ENCODE peak calls at places on chromosomes 1 and 21, in four cellular contexts. D is astrocyte, X is uterus, E is GM13977. G is an unnamed sample.

GRCh38 chr21:27674037-27674436 is 707.1 kb upstream of the ADAMTS5 start:
- DNase-seq in D (peak; percentile 76), X (no peak), E (no peak), G (no peak)

GRCh38 chr1:80244366-80244765 is 1237.8 kb upstream of the ADGRL4 start:
- DNase-seq in D (no peak), X (no peak), E (no peak), G (no peak)

GRCh38 chr1:147892731-147893214 is 9.8 kb upstream of the GJA8 start:
- DNase-seq in D (peak; percentile 23), X (no peak), E (peak; percentile 50), G (peak; percentile 50)

GRCh38 chr1:54559111-54559548 is 11.1 kb downstream of the ACOT11 start:
- DNase-seq in D (no peak), X (no peak), E (no peak), G (no peak)

GRCh38 chr1:238789916-238790667 is 596.3 kb upstream of the CHRM3 start:
- DNase-seq in D (no peak), X (no peak), E (no peak), G (no peak)

GRCh38 chr1:219188331-219188803 is 14.7 kb downstream of the LYPLAL1 start:
- DNase-seq in D (peak; percentile 42), X (no peak), E (no peak), G (peak; percentile 41)

GRCh38 chr1:182588460-182589396 is at the start of gene RNASEL:
- DNase-seq in D (peak; percentile 70), X (peak; percentile 81), E (peak; percentile 57), G (peak; percentile 73)

GRCh38 chr1:226736001-226736907 is 2.8 kb downstream of the ITPKB start:
- DNase-seq in D (no peak), X (peak; percentile 70), E (no peak), G (no peak)

GRCh38 chr1:89822999-89823628 is 2.3 kb downstream of the LRRC8D start:
- DNase-seq in D (no peak), X (no peak), E (no peak), G (no peak)

GRCh38 chr1:18373882-18374493 is 106.7 kb upstream of the KLHDC7A start:
- DNase-seq in D (no peak), X (no peak), E (peak; percentile 50), G (peak; percentile 42)

GRCh38 chr1:207058878-207059867 is 6.1 kb downstream of the PFKFB2 start:
- DNase-seq in D (no peak), X (no peak), E (no peak), G (no peak)

GRCh38 chr1:243790404-243790803 is 59.6 kb downstream of the AKT3 start:
- DNase-seq in D (no peak), X (no peak), E (no peak), G (no peak)

GRCh38 chr1:38919075-38919474 is 22.6 kb downstream of the RHBDL2 start:
- DNase-seq in D (no peak), X (peak; percentile 29), E (no peak), G (no peak)

GRCh38 chr1:246595146-246595545 is 28.9 kb downstream of the CNST start:
- DNase-seq in D (no peak), X (no peak), E (no peak), G (no peak)

GRCh38 chr1:67945733-67946374 is 104.6 kb downstream of the DIRAS3 start:
- DNase-seq in D (no peak), X (no peak), E (no peak), G (no peak)

GRCh38 chr1:235473808-235474207 is 30.4 kb downstream of the B3GALNT2 start:
- DNase-seq in D (no peak), X (no peak), E (no peak), G (no peak)

GRCh38 chr1:189929501-189930099 is 548.1 kb downstream of the BRINP3 start:
- DNase-seq in D (no peak), X (no peak), E (no peak), G (no peak)

GRCh38 chr1:12503709-12504108 is 114.3 kb downstream of the DHRS3 start:
- DNase-seq in D (no peak), X (no peak), E (no peak), G (no peak)

GRCh38 chr1:56327195-56327594 is 252.2 kb downstream of the PLPP3 start:
- DNase-seq in D (no peak), X (no peak), E (no peak), G (no peak)

GRCh38 chr1:109687641-109688499 is at the start of gene GSTM1:
- DNase-seq in D (no peak), X (no peak), E (no peak), G (no peak)

GRCh38 chr1:226589008-226589733 is 40.6 kb downstream of the STUM start:
- DNase-seq in D (no peak), X (peak; percentile 62), E (no peak), G (no peak)

GRCh38 chr1:219324629-219325367 is 151.1 kb downstream of the LYPLAL1 start:
- DNase-seq in D (peak; percentile 99), X (no peak), E (no peak), G (peak; percentile 56)

GRCh38 chr1:236734141-236734765 is 48.0 kb downstream of the ACTN2 start:
- DNase-seq in D (peak; percentile 10), X (no peak), E (no peak), G (peak; percentile 10)

GRCh38 chr1:204077979-204078696 is 5.2 kb downstream of the SOX13 start:
- DNase-seq in D (no peak), X (no peak), E (no peak), G (no peak)

GRCh38 chr1:81702903-81703302 is 97.8 kb upstream of the ADGRL2 start:
- DNase-seq in D (peak; percentile 94), X (no peak), E (no peak), G (peak; percentile 62)

GRCh38 chr1:14538335-14538734 is 60.1 kb upstream of the KAZN start:
- DNase-seq in D (no peak), X (no peak), E (no peak), G (no peak)
- TF ChIP-seq CTCF in D (peak; percentile 22), X (no peak), E (peak; percentile 32), G (peak; percentile 21)

GRCh38 chr1:87451229-87451900 is 122.7 kb downstream of the LMO4 start:
- DNase-seq in D (peak; percentile 51), X (no peak), E (no peak), G (no peak)

GRCh38 chr1:87452648-87453047 is 124.0 kb downstream of the LMO4 start:
- DNase-seq in D (no peak), X (no peak), E (no peak), G (no peak)

GRCh38 chr1:87450136-87450535 is 121.5 kb downstream of the LMO4 start:
- DNase-seq in D (no peak), X (no peak), E (no peak), G (peak; percentile 7)

GRCh38 chr1:87449348-87449963 is 120.8 kb downstream of the LMO4 start:
- DNase-seq in D (no peak), X (peak; percentile 16), E (peak; percentile 40), G (peak; percentile 95)

DNA sequence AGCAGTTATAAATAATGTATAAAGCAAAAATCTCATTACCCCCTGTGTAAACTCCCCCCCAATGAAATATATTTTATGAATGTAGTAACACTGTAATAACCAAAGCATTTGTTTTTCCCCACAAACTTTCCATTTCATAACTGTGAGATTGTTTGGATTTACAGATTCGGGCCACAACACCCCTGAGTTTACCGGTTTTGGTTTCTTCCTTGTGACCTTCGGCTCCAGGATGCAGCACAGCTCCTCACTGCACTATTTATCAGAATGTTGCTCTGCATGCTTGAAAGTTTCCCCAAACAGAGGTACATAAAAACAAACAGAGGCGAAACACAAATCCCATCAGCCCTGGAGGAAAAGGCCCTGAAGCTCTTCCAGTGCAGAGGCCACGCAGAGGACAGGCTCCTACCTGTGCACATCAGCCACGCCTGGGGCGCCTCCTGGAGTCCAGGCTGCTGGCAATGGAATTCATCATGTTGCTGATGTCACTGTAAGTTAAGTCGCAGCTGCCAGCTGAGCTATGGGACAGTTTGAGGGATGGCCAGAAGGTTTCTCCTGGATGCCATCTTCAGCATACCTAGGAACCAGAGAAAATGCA is 122.0 kb downstream of the LMO4 start:
- DNase-seq in D (no peak), X (no peak), E (no peak), G (peak; percentile 81)
- TF ChIP-seq CTCF in D (no peak), X (no peak), E (peak; percentile 46), G (peak; percentile 45)

DNA sequence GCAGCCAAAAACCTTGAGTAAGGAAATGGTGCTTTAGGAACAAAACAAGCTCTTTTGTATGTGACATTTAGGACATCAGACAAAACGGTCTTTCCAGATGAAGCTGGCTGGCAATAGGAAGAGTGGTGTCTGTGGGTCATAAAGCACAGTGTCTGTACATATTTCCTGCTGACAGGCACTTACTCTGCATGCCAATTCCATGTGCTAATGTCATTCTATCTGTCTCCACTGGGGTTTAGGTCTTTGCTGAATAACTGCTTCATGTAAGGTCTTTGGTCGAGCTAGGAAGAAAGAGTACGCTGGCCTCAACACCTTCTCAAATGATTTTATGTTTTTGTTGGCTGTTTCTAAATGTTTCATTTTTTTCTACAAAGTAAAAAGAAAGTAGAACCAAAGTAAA is 163.5 kb downstream of the BRINP2 start:
- DNase-seq in D (no peak), X (no peak), E (no peak), G (no peak)
- TF ChIP-seq CTCF in D (peak; percentile 16), X (no peak), E (no peak), G (no peak)

DNA sequence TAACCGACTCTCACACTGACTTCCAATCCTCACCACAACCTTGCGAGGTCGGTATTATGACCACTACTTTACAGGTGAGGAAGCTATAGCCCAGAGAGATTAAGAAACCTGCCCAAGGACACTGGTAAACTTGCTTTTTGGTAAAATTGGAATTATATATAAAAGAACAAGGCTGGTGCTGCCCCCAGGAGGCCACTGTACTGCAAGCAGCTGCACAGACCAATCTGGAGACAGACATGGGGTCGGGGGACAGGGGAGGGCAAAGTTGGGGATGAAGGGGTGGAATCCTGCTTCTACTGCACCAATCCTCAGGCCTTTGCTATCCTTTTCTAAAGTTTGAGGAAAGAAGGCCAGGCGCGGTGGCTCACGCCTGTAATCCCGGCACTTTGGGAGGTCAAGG is 280.8 kb downstream of the SPATA17 start:
- DNase-seq in D (no peak), X (no peak), E (no peak), G (peak; percentile 9)
- TF ChIP-seq CTCF in D (no peak), X (no peak), E (no peak), G (no peak)

DNA sequence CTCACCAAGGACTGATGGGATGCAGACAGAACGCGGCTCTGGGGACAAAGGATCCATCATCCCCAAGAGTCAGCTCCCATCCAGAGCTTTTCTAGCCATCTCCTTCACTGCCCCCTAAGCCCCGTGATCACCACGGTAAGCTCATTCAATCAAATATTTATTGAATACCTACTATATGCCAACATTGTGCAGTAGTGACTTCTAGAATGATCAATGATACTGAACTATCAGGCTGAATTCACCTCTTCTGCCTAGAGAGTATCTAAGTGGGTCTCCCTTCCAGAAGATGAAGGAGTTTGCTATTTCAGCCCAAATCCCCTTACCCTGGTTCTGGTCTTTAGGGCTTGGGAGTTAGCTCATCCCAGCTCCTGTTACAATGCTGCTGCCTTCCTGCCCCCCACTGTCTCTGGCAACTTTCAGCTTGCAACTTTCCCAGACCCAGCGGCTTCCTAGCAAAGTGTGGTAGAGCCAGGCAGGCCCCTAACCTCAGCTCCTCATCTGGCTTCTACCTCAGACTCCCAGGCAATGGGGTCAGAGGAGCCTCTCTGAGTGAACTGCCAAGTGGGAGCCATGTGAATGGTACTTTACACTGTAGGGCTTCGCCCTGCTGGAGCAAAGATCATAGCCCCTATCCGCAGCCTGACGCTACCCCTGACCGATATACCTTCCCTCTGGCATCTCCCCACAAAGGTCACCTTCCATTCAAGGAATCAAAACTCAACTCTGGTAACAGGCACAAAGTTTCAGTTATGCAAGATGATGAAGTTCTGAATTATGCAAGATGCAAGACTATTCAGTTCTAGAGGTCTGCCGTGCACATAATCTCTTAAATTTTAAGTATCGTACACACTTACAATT is 20.9 kb downstream of the TMEM53 start:
- DNase-seq in D (no peak), X (no peak), E (no peak), G (no peak)
- TF ChIP-seq CTCF in D (no peak), X (no peak), E (no peak), G (no peak)

G was measured in GM12865.